ENCODE peak calls at places on chromosomes 6 and 20, in nine cellular contexts. One of them, this sample, is unnamed.

GRCh38 chr20:4937422-4938319 is 63.6 kb downstream of the SLC23A2 start:
- DNase-seq in NCI-H748 treated with DMSO at 0.1 percent for 48 hours: peak
- DNase-seq in Caco-2: no peak
- DNase-seq in right lobe of liver: no peak
- DNase-seq in NCI-H82: no peak
- DNase-seq in T-cell: no peak
- DNase-seq in NB4: no peak
- DNase-seq in HuH-7.5: no peak
- DNase-seq in esophagus squamous epithelium: no peak
- DNase-seq in this sample: peak

GRCh38 chr6:33994198-33995045 is 151.5 kb downstream of the GRM4 start:
- DNase-seq in T-cell: no peak
- DNase-seq in HuH-7.5: no peak
- DNase-seq in NCI-H748 treated with DMSO at 0.1 percent for 48 hours: no peak
- DNase-seq in NB4: no peak
- DNase-seq in NCI-H82: peak
- DNase-seq in right lobe of liver: no peak
- DNase-seq in esophagus squamous epithelium: no peak
- DNase-seq in Caco-2: no peak
- DNase-seq in this sample: no peak

GRCh38 chr20:38084425-38084951 is 50.9 kb downstream of the RPRD1B start:
- DNase-seq in NB4: no peak
- DNase-seq in T-cell: no peak
- DNase-seq in NCI-H748 treated with DMSO at 0.1 percent for 48 hours: no peak
- DNase-seq in HuH-7.5: no peak
- DNase-seq in Caco-2: no peak
- DNase-seq in right lobe of liver: no peak
- DNase-seq in esophagus squamous epithelium: no peak
- DNase-seq in NCI-H82: no peak
- DNase-seq in this sample: peak

GRCh38 chr6:35259194-35259945 is at the start of gene ZNF76:
- DNase-seq in NCI-H82: peak
- DNase-seq in right lobe of liver: peak
- DNase-seq in T-cell: peak
- DNase-seq in HuH-7.5: peak
- DNase-seq in Caco-2: peak
- DNase-seq in NCI-H748 treated with DMSO at 0.1 percent for 48 hours: peak
- DNase-seq in esophagus squamous epithelium: peak
- DNase-seq in NB4: peak
- DNase-seq in this sample: peak

GRCh38 chr6:151669208-151669560 is 138.3 kb upstream of the ESR1 start:
- DNase-seq in esophagus squamous epithelium: no peak
- DNase-seq in HuH-7.5: no peak
- DNase-seq in right lobe of liver: no peak
- DNase-seq in NCI-H82: no peak
- DNase-seq in NB4: no peak
- DNase-seq in Caco-2: no peak
- DNase-seq in T-cell: no peak
- DNase-seq in NCI-H748 treated with DMSO at 0.1 percent for 48 hours: no peak
- DNase-seq in this sample: no peak

GRCh38 chr6:121305957-121306607 is 28.2 kb downstream of the TBC1D32 start:
- DNase-seq in NCI-H82: peak
- DNase-seq in NCI-H748 treated with DMSO at 0.1 percent for 48 hours: peak
- DNase-seq in Caco-2: no peak
- DNase-seq in right lobe of liver: no peak
- DNase-seq in NB4: peak
- DNase-seq in esophagus squamous epithelium: no peak
- DNase-seq in HuH-7.5: peak
- DNase-seq in T-cell: no peak
- DNase-seq in this sample: peak

GRCh38 chr6:6588924-6589696 is 590 bp downstream of the LY86 start:
- DNase-seq in NCI-H82: no peak
- DNase-seq in NCI-H748 treated with DMSO at 0.1 percent for 48 hours: no peak
- DNase-seq in T-cell: no peak
- DNase-seq in HuH-7.5: no peak
- DNase-seq in right lobe of liver: no peak
- DNase-seq in esophagus squamous epithelium: no peak
- DNase-seq in NB4: peak
- DNase-seq in Caco-2: no peak
- DNase-seq in this sample: no peak

GRCh38 chr20:50577175-50578018 is 67.2 kb downstream of the PTPN1 start:
- DNase-seq in NCI-H748 treated with DMSO at 0.1 percent for 48 hours: no peak
- DNase-seq in right lobe of liver: peak
- DNase-seq in HuH-7.5: no peak
- DNase-seq in NCI-H82: no peak
- DNase-seq in Caco-2: peak
- DNase-seq in T-cell: no peak
- DNase-seq in NB4: no peak
- DNase-seq in esophagus squamous epithelium: no peak
- DNase-seq in this sample: peak

GRCh38 chr6:125154184-125155135 is 887 bp downstream of the TPD52L1 start:
- DNase-seq in NCI-H82: peak
- DNase-seq in Caco-2: peak
- DNase-seq in right lobe of liver: peak
- DNase-seq in T-cell: no peak
- DNase-seq in NB4: no peak
- DNase-seq in esophagus squamous epithelium: no peak
- DNase-seq in NCI-H748 treated with DMSO at 0.1 percent for 48 hours: no peak
- DNase-seq in HuH-7.5: peak
- DNase-seq in this sample: peak

This sample was measured in T47D.